ENCODE peak calls at places on chromosomes 6 and 20, in ten cellular contexts. P, J, E, M, Z, L, G, A, H and Y are unnamed samples.

GRCh38 chr6:1286972-1287600 is 24.8 kb upstream of the FOXQ1 start:
- DNase-seq in P (peak; percentile 29), J (no peak), E (no peak), M (no peak), Z (no peak), L (peak; percentile 87), G (no peak), A (peak; percentile 97), H (peak; percentile 98), Y (no peak)

GRCh38 chr6:72825265-72825918 is 203.5 kb downstream of the KCNQ5 start:
- DNase-seq in P (no peak), J (no peak), E (no peak), M (no peak), Z (no peak), L (peak; percentile 47), G (peak; percentile 19), A (peak; percentile 36), H (no peak), Y (no peak)

GRCh38 chr20:62137092-62137384 is 6.2 kb downstream of the PSMA7 start:
- DNase-seq in P (no peak), J (no peak), E (no peak), M (no peak), Z (no peak), L (no peak), G (no peak), A (no peak), H (no peak), Y (no peak)

GRCh38 chr20:35316086-35316485 is 23.9 kb upstream of the FAM83C start:
- DNase-seq in P (no peak), J (no peak), E (no peak), M (no peak), Z (no peak), L (no peak), G (no peak), A (no peak), H (no peak), Y (no peak)

GRCh38 chr6:16406966-16407365 is 168.6 kb downstream of the GMPR start:
- DNase-seq in P (no peak), J (no peak), E (no peak), M (no peak), Z (no peak), L (no peak), G (no peak), A (no peak), H (no peak), Y (no peak)

GRCh38 chr20:45957021-45957941 is 14.7 kb downstream of the ZNF335 start:
- DNase-seq in P (no peak), J (no peak), E (no peak), M (peak; percentile 55), Z (peak; percentile 41), L (no peak), G (no peak), A (no peak), H (no peak), Y (no peak)

GRCh38 chr6:1388927-1389790 is at the start of gene FOXF2:
- DNase-seq in P (peak; percentile 22), J (no peak), E (peak; percentile 47), M (no peak), Z (peak; percentile 54), L (no peak), G (no peak), A (no peak), H (peak; percentile 68), Y (no peak)

GRCh38 chr6:43089467-43089866 is 13.4 kb downstream of the PTK7 start:
- DNase-seq in P (no peak), J (no peak), E (no peak), M (no peak), Z (no peak), L (no peak), G (no peak), A (no peak), H (no peak), Y (no peak)

DNA sequence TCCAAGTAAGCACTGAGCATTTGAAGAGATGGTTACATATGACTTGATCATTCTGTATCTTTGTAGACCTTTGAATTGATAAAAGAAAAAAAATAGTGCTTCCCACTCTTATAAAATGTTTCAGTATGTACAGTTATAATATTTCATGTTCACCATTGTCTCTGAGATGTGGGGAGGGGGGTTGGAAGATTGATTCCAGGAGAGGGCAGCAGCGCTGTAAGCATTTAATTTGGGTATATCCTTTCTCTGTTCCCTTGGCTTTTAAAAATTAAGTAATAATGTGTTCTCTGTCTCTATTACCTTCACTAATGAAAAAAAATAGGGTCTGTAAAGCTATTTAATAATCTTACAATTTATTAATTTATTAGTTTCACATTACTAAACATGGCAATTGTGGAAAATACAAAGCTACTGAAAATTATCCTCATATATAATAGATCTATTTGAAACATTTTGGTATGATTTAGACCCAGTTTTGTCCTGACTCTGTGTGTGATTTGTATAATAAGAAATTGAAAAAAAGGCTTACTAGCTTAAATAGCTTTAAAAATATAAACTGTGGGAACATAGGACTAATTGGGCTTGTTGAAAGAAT is 341.2 kb downstream of the CDKAL1 start:
- DNase-seq in P (no peak), J (no peak), E (no peak), M (no peak), Z (no peak), L (peak; percentile 54), G (peak; percentile 26), A (peak; percentile 83), H (peak; percentile 42), Y (no peak)
- TF ChIP-seq CTCF in P (peak; percentile 64), J (no peak), E (peak; percentile 23), M (no peak), Z (peak; percentile 18), L (peak; percentile 46), G (peak; percentile 12), A (peak; percentile 75), H (no peak), Y (peak; percentile 31)

GRCh38 chr20:38242848-38243449 is 17.6 kb downstream of the KIAA1755 start:
- DNase-seq in P (no peak), J (no peak), E (peak; percentile 26), M (no peak), Z (no peak), L (no peak), G (peak; percentile 29), A (peak; percentile 51), H (peak; percentile 72), Y (no peak)
- TF ChIP-seq CTCF in P (peak; percentile 32), J (no peak), E (peak; percentile 48), M (no peak), Z (no peak), L (peak; percentile 46), G (peak; percentile 49), A (peak; percentile 75), H (peak; percentile 91), Y (peak; percentile 51)

GRCh38 chr6:112367655-112368054 is 20.5 kb downstream of the RFPL4B start:
- DNase-seq in P (no peak), J (no peak), E (no peak), M (no peak), Z (no peak), L (no peak), G (no peak), A (peak; percentile 9), H (no peak), Y (no peak)

GRCh38 chr6:112366695-112367546 is 19.8 kb downstream of the RFPL4B start:
- DNase-seq in P (no peak), J (no peak), E (no peak), M (no peak), Z (no peak), L (no peak), G (no peak), A (no peak), H (no peak), Y (no peak)

GRCh38 chr6:112370946-112371345 is 23.8 kb downstream of the RFPL4B start:
- DNase-seq in P (no peak), J (no peak), E (no peak), M (no peak), Z (no peak), L (peak; percentile 11), G (no peak), A (no peak), H (no peak), Y (no peak)

DNA sequence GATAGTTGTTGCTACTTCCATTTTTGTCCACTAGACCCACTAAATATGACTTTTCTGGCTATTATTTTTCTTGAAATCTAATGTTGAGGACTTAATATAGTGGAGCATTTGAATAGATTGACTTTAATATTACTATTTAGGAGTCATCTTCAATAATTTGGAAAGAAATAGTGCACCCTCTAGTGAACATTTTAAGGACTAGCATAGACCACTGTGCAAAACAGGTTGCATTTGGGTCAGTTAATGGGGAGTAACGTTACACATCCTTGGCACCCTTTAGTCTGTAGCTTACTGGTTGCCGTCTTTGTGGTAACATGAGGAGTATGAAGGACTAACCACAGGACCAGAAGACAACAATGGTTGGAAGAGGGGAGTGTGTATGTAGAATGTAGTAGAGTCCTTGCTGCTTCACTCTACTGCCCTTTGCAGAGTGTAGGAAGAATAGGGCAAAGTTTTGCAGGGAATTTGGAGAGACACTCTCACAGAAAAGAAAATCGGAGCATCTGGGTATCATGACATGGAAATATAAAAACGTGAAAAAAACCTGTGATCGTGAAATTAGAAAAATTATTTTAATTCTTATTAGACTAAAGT is 25.2 kb downstream of the RFPL4B start:
- DNase-seq in P (peak; percentile 3), J (no peak), E (no peak), M (no peak), Z (no peak), L (peak; percentile 32), G (no peak), A (peak; percentile 60), H (peak; percentile 36), Y (no peak)
- TF ChIP-seq CTCF in P (peak; percentile 37), J (peak; percentile 47), E (peak; percentile 33), M (peak; percentile 49), Z (peak; percentile 31), L (peak; percentile 48), G (no peak), A (peak; percentile 59), H (no peak), Y (peak; percentile 40)

GRCh38 chr6:131644921-131645320 is 7.8 kb downstream of the ENPP3 start:
- DNase-seq in P (no peak), J (no peak), E (no peak), M (no peak), Z (no peak), L (no peak), G (no peak), A (no peak), H (no peak), Y (no peak)
- TF ChIP-seq CTCF in P (no peak), J (no peak), E (no peak), M (no peak), Z (no peak), L (no peak), G (no peak), A (no peak), H (no peak), Y (no peak)